ENCODE peak calls at places on chromosomes 12 and 14, in four cellular contexts. R, S, X and M are unnamed samples.

GRCh38 chr12:53053223-53054111 is 3.6 kb downstream of the TNS2 start:
- DNase-seq in R (peak), S (no peak), X (peak), M (no peak)

GRCh38 chr14:93008381-93008780 is 85.4 kb downstream of the CHGA start:
- DNase-seq in R (no peak), S (no peak), X (no peak), M (no peak)

GRCh38 chr12:118356809-118357326 is 15.8 kb downstream of the TAOK3 start:
- DNase-seq in R (no peak), S (peak), X (no peak), M (no peak)

GRCh38 chr12:113231275-113232231 is 10.3 kb downstream of the TPCN1 start:
- DNase-seq in R (no peak), X (peak), S (no peak), M (no peak)

GRCh38 chr12:68514807-68515411 is 95.8 kb upstream of the RAP1B start:
- DNase-seq in S (no peak), R (no peak), X (no peak), M (no peak)

GRCh38 chr12:112352921-112353320 is 29.3 kb downstream of the HECTD4 start:
- DNase-seq in S (no peak), R (no peak), X (no peak), M (no peak)

GRCh38 chr12:114434341-114434740 is 28.4 kb upstream of the TBX5 start:
- DNase-seq in S (no peak), X (no peak), R (no peak), M (no peak)

GRCh38 chr14:69260246-69260978 is 454 bp downstream of the GALNT16 start:
- DNase-seq in X (no peak), S (no peak), R (peak), M (no peak)

GRCh38 chr12:1481919-1482318 is 112.5 kb downstream of the FBXL14 start:
- DNase-seq in S (no peak), X (no peak), R (no peak), M (no peak)

GRCh38 chr12:96907681-96908163 is 665 bp downstream of the NEDD1 start:
- DNase-seq in X (no peak), R (peak), S (no peak), M (no peak)

GRCh38 chr12:52519826-52520662 is at the start of gene KRT5:
- DNase-seq in S (no peak), R (no peak), X (no peak), M (no peak)

GRCh38 chr14:91394105-91395081 is 23.2 kb downstream of the CCDC88C start:
- DNase-seq in R (no peak), X (no peak), S (no peak), M (no peak)

GRCh38 chr12:127145929-127146789 is 1120.8 kb upstream of the TMEM132C start:
- DNase-seq in S (no peak), R (peak), X (peak), M (no peak)